ENCODE peak calls at places on chromosomes 2 and 18, in six cellular contexts. N, Z, L, S, A and K are unnamed samples.
A peak's percentile ranks its signal among the peaks of the same experiment; 100 is the strongest.

GRCh38 chr2:100964706-100965269 is 37.3 kb upstream of the RPL31 start:
- DNase-seq in A (no peak), N (no peak), S (no peak), L (no peak), Z (no peak), K (no peak)

GRCh38 chr18:75612491-75612890 is 185.0 kb upstream of the SMIM21 start:
- DNase-seq in Z (no peak), A (no peak), N (no peak), S (no peak), L (no peak), K (no peak)

GRCh38 chr2:230986520-230987136 is 9.3 kb upstream of the SPATA3 start:
- DNase-seq in N (no peak), L (no peak), Z (no peak), A (no peak), S (no peak), K (no peak)

GRCh38 chr2:239558661-239559060 is 157.8 kb upstream of the HDAC4 start:
- DNase-seq in Z (no peak), A (no peak), L (no peak), N (no peak), S (no peak), K (no peak)

GRCh38 chr18:45828917-45829811 is 3.7 kb downstream of the SIGLEC15 start:
- DNase-seq in A (no peak), S (no peak), Z (no peak), L (no peak), N (peak; percentile 21), K (no peak)

GRCh38 chr2:198134287-198134955 is 330.0 kb downstream of the PLCL1 start:
- DNase-seq in A (no peak), Z (no peak), N (no peak), S (no peak), L (no peak), K (no peak)

GRCh38 chr2:202115385-202116060 is 42.5 kb downstream of the KIAA2012 start:
- DNase-seq in Z (no peak), A (no peak), S (no peak), L (no peak), N (no peak), K (no peak)

GRCh38 chr2:212957624-212958023 is 193.8 kb downstream of the IKZF2 start:
- DNase-seq in Z (no peak), A (no peak), L (no peak), S (no peak), N (no peak), K (no peak)

GRCh38 chr2:208101716-208102631 is 22.4 kb downstream of the CRYGD start:
- DNase-seq in Z (no peak), S (peak; percentile 46), L (no peak), A (peak; percentile 39), N (no peak), K (peak; percentile 62)

GRCh38 chr2:168037772-168038171 is 209.6 kb downstream of the STK39 start:
- DNase-seq in A (no peak), S (no peak), L (no peak), N (no peak), Z (no peak), K (no peak)

GRCh38 chr2:144389151-144389929 is 130.6 kb downstream of the ZEB2 start:
- DNase-seq in L (no peak), A (no peak), N (no peak), Z (peak; percentile 36), S (no peak), K (no peak)

GRCh38 chr18:34923911-34924310 is 117.3 kb upstream of the MAPRE2 start:
- DNase-seq in A (no peak), Z (no peak), N (no peak), S (no peak), L (no peak), K (no peak)

GRCh38 chr2:119645173-119645846 is 33.7 kb upstream of the TMEM177 start:
- DNase-seq in A (no peak), N (no peak), L (no peak), Z (no peak), S (no peak), K (peak; percentile 37)

GRCh38 chr2:147327636-147328035 is 517.2 kb upstream of the ACVR2A start:
- DNase-seq in Z (no peak), L (peak; percentile 28), N (no peak), A (no peak), S (no peak), K (no peak)

GRCh38 chr2:69615078-69615630 is 28.4 kb downstream of the AAK1 start:
- DNase-seq in Z (no peak), A (no peak), L (no peak), S (peak; percentile 10), N (no peak), K (no peak)

GRCh38 chr2:120606931-120607330 is 128.7 kb upstream of the GLI2 start:
- DNase-seq in L (no peak), Z (no peak), N (no peak), A (no peak), S (no peak), K (no peak)

GRCh38 chr2:51997571-51997970 is 965.6 kb upstream of the NRXN1 start:
- DNase-seq in A (peak; percentile 3), N (no peak), L (no peak), Z (no peak), S (no peak), K (no peak)

GRCh38 chr2:143684731-143685364 is 555.6 kb downstream of the ARHGAP15 start:
- DNase-seq in S (no peak), N (no peak), L (no peak), Z (no peak), A (no peak), K (no peak)

GRCh38 chr2:144403940-144404339 is 116.0 kb downstream of the ZEB2 start:
- DNase-seq in N (no peak), S (peak; percentile 7), L (no peak), A (no peak), Z (no peak), K (no peak)

GRCh38 chr2:225086439-225086838 is 44.2 kb upstream of the DOCK10 start:
- DNase-seq in L (no peak), S (no peak), A (no peak), N (no peak), Z (no peak), K (no peak)

GRCh38 chr2:225097035-225097434 is 54.8 kb upstream of the DOCK10 start:
- DNase-seq in A (no peak), Z (no peak), S (no peak), L (no peak), N (no peak), K (no peak)

GRCh38 chr2:225086915-225087314 is 44.6 kb upstream of the DOCK10 start:
- DNase-seq in L (no peak), Z (no peak), S (no peak), A (no peak), N (no peak), K (no peak)

GRCh38 chr2:225090746-225091145 is 48.5 kb upstream of the DOCK10 start:
- DNase-seq in Z (no peak), S (no peak), N (no peak), L (no peak), A (no peak), K (no peak)

DNA sequence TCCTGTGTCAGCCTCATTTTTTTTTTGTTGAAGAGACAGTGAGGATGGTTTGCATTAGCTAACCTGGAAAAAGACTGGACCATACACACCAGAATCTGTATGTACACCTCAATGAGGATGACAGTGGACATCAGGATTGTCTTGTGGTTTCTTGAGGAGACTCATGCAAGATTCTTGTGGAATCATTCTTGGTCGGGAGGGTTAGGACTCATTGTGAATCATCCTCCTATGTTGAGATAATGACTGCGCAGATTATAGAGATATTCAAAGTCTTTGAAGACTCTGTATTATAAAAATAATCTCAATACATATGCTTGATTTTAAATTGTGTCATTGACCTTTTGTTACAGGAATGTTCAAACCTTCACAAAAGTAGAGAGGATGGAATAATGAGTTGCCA is 49.1 kb upstream of the DOCK10 start:
- DNase-seq in S (no peak), A (peak; percentile 37), L (no peak), N (no peak), Z (no peak), K (no peak)
- H3K27ac ChIP-seq in S (no peak overlapping the region), A (no peak overlapping the region), L (no peak overlapping the region), N (no peak overlapping the region), Z (no peak overlapping the region), K (no peak overlapping the region)

DNA sequence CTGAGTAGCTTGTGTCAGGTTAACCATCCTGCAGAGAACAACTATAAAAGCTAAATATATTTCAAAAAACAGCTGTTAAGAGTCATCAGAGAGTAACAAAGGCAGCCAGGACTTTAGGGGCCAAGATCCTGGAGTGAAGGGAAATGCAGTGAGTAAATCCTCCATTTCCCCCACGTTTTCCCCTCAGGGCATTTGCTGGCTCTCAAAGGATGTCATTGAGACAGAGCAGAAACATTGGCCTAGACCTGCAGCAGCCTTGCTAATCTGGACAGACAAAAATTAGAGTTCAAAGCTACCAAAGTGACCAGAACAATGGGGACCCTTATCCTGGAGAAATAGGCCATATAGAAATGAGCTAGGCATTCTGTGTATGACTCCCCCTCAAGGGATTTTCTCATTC is 21.1 kb upstream of the KLHL29 start:
- DNase-seq in A (no peak), L (no peak), N (no peak), S (no peak), Z (no peak), K (peak; percentile 44)
- TF ChIP-seq JUND in A (no peak), L (no peak), N (no peak), S (no peak), Z (no peak), K (no peak)

DNA sequence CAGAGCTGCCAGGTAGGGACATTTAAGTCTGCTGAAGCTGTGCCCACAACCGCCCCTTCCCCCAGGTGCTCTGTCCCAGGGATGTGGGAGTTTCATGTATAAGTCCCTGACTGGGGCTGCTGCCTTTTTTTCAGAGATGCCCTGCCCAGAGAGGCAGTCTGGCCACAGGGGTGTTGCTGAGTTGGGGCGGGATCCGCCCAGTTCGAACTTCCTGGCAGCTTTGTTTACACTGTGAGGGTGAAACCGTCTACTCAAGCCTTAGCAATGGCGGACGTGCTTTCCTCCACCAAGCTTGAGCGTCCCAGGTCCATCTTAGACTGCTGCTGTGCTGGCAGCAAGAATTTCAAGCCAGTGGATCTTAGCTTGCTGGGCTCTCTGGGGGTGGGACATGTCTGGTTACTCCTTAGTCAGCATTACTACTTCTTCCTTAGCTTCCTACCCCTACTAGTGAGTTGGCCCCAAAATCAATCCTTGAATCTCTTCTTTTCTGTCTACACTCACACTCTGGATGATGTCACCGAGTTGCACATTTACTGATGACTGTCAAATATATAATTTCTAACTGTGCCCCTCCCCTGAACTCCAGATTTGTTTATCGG is 31.8 kb upstream of the FSHR start:
- DNase-seq in S (no peak), A (no peak), L (no peak), N (no peak), Z (no peak), K (no peak)
- H3K27ac ChIP-seq in S (no peak overlapping the region), A (no peak overlapping the region), L (no peak overlapping the region), N (no peak overlapping the region), Z (no peak overlapping the region), K (no peak overlapping the region)

DNA sequence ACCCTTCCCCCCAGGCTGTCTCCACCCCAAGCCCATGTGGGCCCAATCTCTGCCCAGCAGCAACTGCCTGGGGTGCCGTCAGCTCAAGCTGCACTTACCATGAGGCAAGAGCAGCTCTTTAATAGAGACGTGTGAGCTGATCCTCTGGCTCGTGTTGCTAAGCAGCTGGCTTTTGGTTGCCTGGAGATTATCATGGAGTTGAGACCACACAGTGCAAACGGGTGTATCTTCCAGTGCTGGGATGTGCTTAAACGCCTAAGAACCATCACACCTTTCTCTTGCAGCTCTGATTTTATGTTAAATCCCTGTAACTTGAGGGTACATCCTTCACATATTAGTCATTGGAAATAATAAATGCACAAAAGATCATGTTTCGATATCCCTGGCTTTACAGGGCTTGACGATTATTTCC is 271.1 kb downstream of the PRKCE start:
- DNase-seq in N (no peak), Z (no peak), A (no peak), L (no peak), S (no peak), K (peak; percentile 89)
- TF ChIP-seq JUND in N (no peak), Z (no peak), A (no peak), L (no peak), S (no peak), K (no peak)